ENCODE peak calls at places on chromosomes 1 and 21, in five cellular contexts. E, R, X, W and V are unnamed samples.

GRCh38 chr1:34851431-34852105 is 8.0 kb downstream of the SMIM12 start:
- DNase-seq in E (no peak), R (no peak), X (peak), W (no peak), V (peak)

GRCh38 chr1:9455487-9456237 is 83.6 kb upstream of the SLC25A33 start:
- DNase-seq in E (peak), R (peak), X (peak), W (peak), V (peak)

GRCh38 chr1:29698033-29698432 is 461.7 kb downstream of the PTPRU start:
- DNase-seq in E (peak), R (no peak), X (peak), W (no peak), V (peak)

GRCh38 chr1:201436461-201436860 is 14.9 kb upstream of the TNNI1 start:
- DNase-seq in E (peak), R (no peak), X (no peak), W (no peak), V (no peak)

GRCh38 chr21:26715878-26716506 is 129.2 kb downstream of the ADAMTS1 start:
- DNase-seq in E (peak), R (no peak), X (peak), W (no peak), V (peak)

GRCh38 chr1:207797229-207797973 is 45.5 kb downstream of the CD46 start:
- DNase-seq in E (peak), R (peak), X (peak), W (peak), V (peak)

GRCh38 chr1:228976316-228976715 is 241.0 kb downstream of the RHOU start:
- DNase-seq in E (no peak), R (no peak), X (no peak), W (no peak), V (no peak)

GRCh38 chr1:202692959-202693555 is 17.2 kb downstream of the SYT2 start:
- DNase-seq in E (peak), R (peak), X (peak), W (peak), V (peak)

GRCh38 chr1:206582537-206583460 is 29.5 kb downstream of the EIF2D start:
- DNase-seq in E (no peak), R (no peak), X (no peak), W (no peak), V (no peak)